ENCODE peak calls at places on chromosomes 4 and X, in seven cellular contexts. R is activated CD8-positive, alpha-beta T cell treated with anti-CD3 and anti-CD28 coated beads, Interleukin-2, amount 10 ng/mL, durations not matched to agents 7 days and 5 days; U is neuronal stem cell; W is GM03348; C is midbrain; P is transverse colon; M is cardiac muscle cell. X is an unnamed sample.

GRCh38 chr4:183797445-183798248 is 107.5 kb upstream of the STOX2 start:
- DNase-seq in R (peak), U (peak), W (peak), C (no peak), P (peak), M (peak), X (no peak)

GRCh38 chr4:87017580-87018061 is 82.8 kb downstream of the AFF1 start:
- DNase-seq in R (no peak), U (no peak), W (no peak), C (no peak), P (no peak), M (no peak), X (no peak)

GRCh38 chrX:142068365-142068764 is 136.7 kb downstream of the MAGEC2 start:
- DNase-seq in R (no peak), U (no peak), W (no peak), C (no peak), P (no peak), M (no peak), X (no peak)

GRCh38 chrX:154542723-154543424 is 3.8 kb downstream of the G6PD start:
- DNase-seq in R (peak), U (no peak), W (no peak), C (no peak), P (no peak), M (no peak), X (no peak)

GRCh38 chr4:36385951-36386561 is 104.6 kb downstream of the DTHD1 start:
- DNase-seq in R (peak), U (no peak), W (no peak), C (no peak), P (peak), M (no peak), X (peak)

GRCh38 chr4:67288964-67289363 is 256.3 kb downstream of the CENPC start:
- DNase-seq in R (no peak), U (peak), W (no peak), C (no peak), P (no peak), M (peak), X (no peak)

GRCh38 chrX:119477812-119478232 is 9.6 kb downstream of the SLC25A5 start:
- DNase-seq in R (no peak), U (no peak), W (peak), C (no peak), P (peak), M (no peak), X (no peak)

GRCh38 chrX:118272237-118272636 is 73.7 kb upstream of the WDR44 start:
- DNase-seq in R (no peak), U (no peak), W (no peak), C (no peak), P (no peak), M (no peak), X (no peak)

X was measured in globus pallidus.